ENCODE peak calls at places on chromosomes 4 and X, in five cellular contexts. I is lung, A is DND-41, E is spleen, R is right cardiac atrium. B is an unnamed sample.

GRCh38 chr4:7872264-7872771 is 67.3 kb downstream of the AFAP1 start:
- DNase-seq in R (peak; percentile 86), E (no peak), A (no peak), I (no peak), B (no peak)

GRCh38 chrX:48631376-48632090 is 34.2 kb downstream of the WDR13 start:
- DNase-seq in E (peak; percentile 76), I (peak; percentile 86), R (peak; percentile 86), A (peak; percentile 71), B (peak; percentile 85)

GRCh38 chrX:153805436-153805835 is 11.0 kb downstream of the SSR4 start:
- DNase-seq in E (no peak), I (no peak), A (no peak), R (no peak), B (no peak)

GRCh38 chr4:18722748-18723191 is 701.2 kb upstream of the LCORL start:
- DNase-seq in A (no peak), I (no peak), E (no peak), R (no peak), B (no peak)

GRCh38 chr4:152713951-152714705 is 34.3 kb upstream of the TMEM154 start:
- DNase-seq in A (no peak), E (no peak), R (no peak), I (no peak), B (no peak)

GRCh38 chr4:168797176-168797575 is 212.9 kb downstream of the CBR4 start:
- DNase-seq in A (no peak), I (no peak), R (no peak), E (no peak), B (no peak)

GRCh38 chrX:123422875-123423274 is 238.8 kb downstream of the GRIA3 start:
- DNase-seq in E (no peak), R (no peak), A (no peak), I (no peak), B (no peak)

GRCh38 chr4:121272526-121272925 is 108.3 kb downstream of the QRFPR start:
- DNase-seq in E (no peak), I (no peak), A (no peak), R (no peak), B (no peak)

GRCh38 chrX:66255359-66255967 is 91.4 kb downstream of the HEPH start:
- DNase-seq in E (no peak), A (no peak), R (no peak), I (no peak), B (no peak)

GRCh38 chrX:1751781-1752180 is 136.9 kb downstream of the ASMT start:
- DNase-seq in E (no peak), R (no peak), I (no peak), A (no peak), B (peak; percentile 55)

GRCh38 chr4:7145291-7145934 is 46.9 kb upstream of the SORCS2 start:
- DNase-seq in I (no peak), R (no peak), E (no peak), A (no peak), B (no peak)

GRCh38 chrX:73262991-73263390 is 48.3 kb upstream of the NAP1L2 start:
- DNase-seq in I (no peak), R (no peak), A (no peak), E (no peak), B (no peak)

DNA sequence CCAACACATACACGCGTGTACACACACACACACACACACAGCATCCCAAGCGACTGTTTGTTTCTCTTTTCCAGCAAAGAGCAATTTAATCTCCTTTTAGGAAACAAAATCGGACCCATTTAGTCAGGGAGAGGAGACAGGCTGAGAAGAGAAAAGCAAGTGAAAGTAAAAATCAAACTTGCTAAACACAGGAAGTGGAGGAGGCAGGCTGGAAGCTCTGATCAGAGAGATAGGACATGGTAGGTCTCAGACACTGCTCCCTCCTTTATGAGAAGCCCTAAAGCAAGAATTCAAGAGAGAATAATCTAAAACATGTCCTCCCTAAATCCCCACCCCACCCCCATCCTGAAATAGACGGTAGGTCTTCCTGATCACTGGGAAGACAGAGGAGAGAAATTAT is 62.3 kb downstream of the GPC3 start:
- DNase-seq in I (no peak), A (peak; percentile 65), E (no peak), R (no peak), B (no peak)
- H3K27ac ChIP-seq in I (no peak overlapping the region), A (peak overlapping the region; percentile 98), E (no peak overlapping the region), R (no peak overlapping the region), B (no peak overlapping the region)

GRCh38 chrX:9144643-9145290 is 110.8 kb upstream of the FAM9B start:
- DNase-seq in E (no peak), R (no peak), A (no peak), I (no peak), B (no peak)
- H3K4me1 ChIP-seq in E (no peaks in the 10 kb centered on the region), R (no peaks in the 10 kb centered on the region), A (no peaks in the 10 kb centered on the region), I (no peaks in the 10 kb centered on the region), B (peaks cover 24% of the 10 kb centered on the region)

GRCh38 chr4:185515248-185515647 is 20.1 kb downstream of the PDLIM3 start:
- DNase-seq in A (no peak), E (no peak), I (no peak), R (no peak), B (no peak)
- H3K27me3 ChIP-seq in A (no peaks in the 10 kb centered on the region), E (no peaks in the 10 kb centered on the region), I (no peaks in the 10 kb centered on the region), R (no peaks in the 10 kb centered on the region), B (no peaks in the 10 kb centered on the region)

GRCh38 chrX:133640161-133641015 is 225.1 kb upstream of the GPC4 start:
- DNase-seq in E (no peak), R (peak; percentile 17), A (no peak), I (no peak), B (peak; percentile 38)
- H3K27ac ChIP-seq in E (no peak overlapping the region), R (no peak overlapping the region), A (no peak overlapping the region), I (no peak overlapping the region), B (no peak overlapping the region)